ENCODE peak calls at places on chromosomes 7 and 10, in four cellular contexts. One of them, this sample, is unnamed. For H3K4me1, the result is how much of the 10 kb centered on the place peaks cover.

GRCh38 chr10:91694170-91694794 is 61.4 kb upstream of the PPP1R3C start:
- DNase-seq in spleen: no peak
- DNase-seq in Peyer's patch: no peak
- DNase-seq in GM23248: peak
- DNase-seq in this sample: no peak

GRCh38 chr10:129766611-129767550 is 197.2 kb downstream of the EBF3 start:
- DNase-seq in GM23248: no peak
- DNase-seq in Peyer's patch: peak
- DNase-seq in spleen: peak
- DNase-seq in this sample: peak

GRCh38 chr7:111083423-111083822 is 7.5 kb upstream of the LRRN3 start:
- DNase-seq in spleen: no peak
- DNase-seq in Peyer's patch: no peak
- DNase-seq in GM23248: peak
- DNase-seq in this sample: no peak

GRCh38 chr7:42913591-42913990 is 1.7 kb upstream of the C7orf25 start:
- DNase-seq in Peyer's patch: no peak
- DNase-seq in spleen: no peak
- DNase-seq in GM23248: peak
- DNase-seq in this sample: no peak

GRCh38 chr10:77907900-77908717 is 18.4 kb downstream of the DLG5 start:
- DNase-seq in Peyer's patch: no peak
- DNase-seq in spleen: no peak
- DNase-seq in GM23248: no peak
- DNase-seq in this sample: no peak

GRCh38 chr7:5421626-5422323 is 1.9 kb downstream of the TNRC18 start:
- DNase-seq in GM23248: peak
- DNase-seq in Peyer's patch: peak
- DNase-seq in spleen: peak
- DNase-seq in this sample: no peak

GRCh38 chr7:66303454-66304160 is 98.5 kb downstream of the TPST1 start:
- DNase-seq in GM23248: no peak
- DNase-seq in Peyer's patch: no peak
- DNase-seq in spleen: no peak
- DNase-seq in this sample: no peak

GRCh38 chr7:140049339-140050024 is 13.3 kb downstream of the PARP12 start:
- DNase-seq in Peyer's patch: peak
- DNase-seq in GM23248: no peak
- DNase-seq in spleen: no peak
- DNase-seq in this sample: no peak

GRCh38 chr7:30503273-30504212 is 1.1 kb downstream of the GGCT start:
- DNase-seq in spleen: no peak
- DNase-seq in Peyer's patch: no peak
- DNase-seq in GM23248: peak
- DNase-seq in this sample: no peak

GRCh38 chr10:80474597-80474910 is 20.4 kb downstream of the TSPAN14 start:
- DNase-seq in GM23248: no peak
- DNase-seq in spleen: no peak
- DNase-seq in Peyer's patch: peak
- DNase-seq in this sample: no peak

GRCh38 chr10:80473692-80474596 is 19.8 kb downstream of the TSPAN14 start:
- DNase-seq in GM23248: no peak
- DNase-seq in Peyer's patch: peak
- DNase-seq in spleen: no peak
- DNase-seq in this sample: no peak

GRCh38 chr10:80473096-80473657 is 19.1 kb downstream of the TSPAN14 start:
- DNase-seq in GM23248: no peak
- DNase-seq in spleen: no peak
- DNase-seq in Peyer's patch: peak
- DNase-seq in this sample: no peak

GRCh38 chr10:80472234-80473095 is 18.4 kb downstream of the TSPAN14 start:
- DNase-seq in GM23248: peak
- DNase-seq in Peyer's patch: peak
- DNase-seq in spleen: no peak
- DNase-seq in this sample: no peak

GRCh38 chr10:80474920-80475319 is 20.8 kb downstream of the TSPAN14 start:
- DNase-seq in spleen: no peak
- DNase-seq in Peyer's patch: peak
- DNase-seq in GM23248: no peak
- DNase-seq in this sample: no peak
- H3K4me1 ChIP-seq in spleen: half or more
- H3K4me1 ChIP-seq in Peyer's patch: under half
- H3K4me1 ChIP-seq in GM23248: under half
- H3K4me1 ChIP-seq in this sample: half or more

GRCh38 chr10:71646592-71647292 is 72.8 kb downstream of the C10orf105 start:
- DNase-seq in GM23248: no peak
- DNase-seq in spleen: no peak
- DNase-seq in Peyer's patch: no peak
- DNase-seq in this sample: no peak

GRCh38 chr10:71646051-71646450 is 73.5 kb downstream of the C10orf105 start:
- DNase-seq in spleen: no peak
- DNase-seq in Peyer's patch: no peak
- DNase-seq in GM23248: no peak
- DNase-seq in this sample: no peak

GRCh38 chr10:71649631-71650030 is 69.9 kb downstream of the C10orf105 start:
- DNase-seq in Peyer's patch: no peak
- DNase-seq in spleen: no peak
- DNase-seq in GM23248: no peak
- DNase-seq in this sample: no peak

GRCh38 chr10:71648595-71649320 is 70.8 kb downstream of the C10orf105 start:
- DNase-seq in spleen: no peak
- DNase-seq in Peyer's patch: no peak
- DNase-seq in GM23248: no peak
- DNase-seq in this sample: no peak

DNA sequence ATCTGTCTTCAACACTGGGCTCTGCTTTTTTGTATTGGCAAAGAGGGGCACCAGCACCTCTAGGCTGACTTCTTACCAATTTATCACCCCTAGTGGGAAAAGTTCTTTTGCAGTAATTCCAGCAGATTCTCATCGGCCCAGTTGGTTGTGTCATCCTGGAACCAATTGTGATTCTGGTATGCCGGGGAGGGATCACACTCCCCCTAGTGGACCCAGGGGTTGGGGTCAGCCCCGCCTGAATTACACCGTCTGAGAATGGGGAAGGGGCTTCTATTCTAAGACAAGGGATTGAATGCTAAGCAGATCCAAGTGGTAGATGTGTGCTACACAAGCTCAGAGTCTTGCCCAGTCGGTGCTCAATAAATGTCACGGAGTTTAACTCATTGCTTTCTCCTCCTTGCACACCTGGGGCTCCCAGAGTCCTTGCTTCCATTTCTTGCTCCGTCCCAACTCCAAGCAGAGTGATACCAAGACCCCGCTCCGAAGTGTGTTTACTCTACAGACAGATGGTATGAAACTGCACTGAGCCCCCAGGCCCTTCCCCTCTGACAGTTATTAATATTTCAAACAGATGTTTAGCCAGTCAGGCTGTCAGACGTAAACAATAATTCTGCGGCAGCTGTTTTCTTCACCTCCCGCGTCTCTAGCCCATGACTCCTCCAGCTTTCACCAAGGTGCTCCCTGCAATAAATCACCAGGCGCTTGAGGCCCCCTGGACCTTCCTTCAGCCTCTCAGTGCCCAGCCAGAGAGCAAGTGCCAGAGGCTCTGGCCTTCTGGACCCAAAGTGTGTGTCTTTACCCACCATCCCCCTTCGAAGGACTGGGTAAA is 71.8 kb downstream of the C10orf105 start:
- DNase-seq in spleen: no peak
- DNase-seq in Peyer's patch: no peak
- DNase-seq in GM23248: peak
- DNase-seq in this sample: no peak
- H3K4me1 ChIP-seq in spleen: under half
- H3K4me1 ChIP-seq in Peyer's patch: under half
- H3K4me1 ChIP-seq in GM23248: under half
- H3K4me1 ChIP-seq in this sample: under half

DNA sequence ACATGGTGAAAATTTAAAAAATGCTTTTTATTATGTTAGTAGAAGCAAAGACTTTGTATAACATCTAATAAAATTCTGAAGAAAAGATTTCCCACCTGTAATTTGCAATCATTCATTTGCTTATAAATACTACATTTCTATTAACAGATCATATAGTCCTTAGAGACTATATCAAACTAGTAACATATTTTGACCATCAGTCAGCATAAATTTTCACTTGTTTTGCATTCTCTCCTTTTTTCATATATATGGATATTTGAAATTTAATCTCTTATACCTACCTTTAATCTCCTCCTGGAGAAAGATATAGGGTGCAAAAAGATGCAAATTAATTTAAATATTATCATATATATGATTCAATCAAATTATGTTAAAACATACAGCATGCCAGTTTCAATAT is 16.9 kb upstream of the TAS2R16 start:
- DNase-seq in GM23248: no peak
- DNase-seq in Peyer's patch: no peak
- DNase-seq in spleen: no peak
- DNase-seq in this sample: no peak
- H3K4me1 ChIP-seq in GM23248: under half
- H3K4me1 ChIP-seq in Peyer's patch: under half
- H3K4me1 ChIP-seq in spleen: under half
- H3K4me1 ChIP-seq in this sample: under half

GRCh38 chr10:63206576-63206975 is 73.4 kb downstream of the NRBF2 start:
- DNase-seq in Peyer's patch: no peak
- DNase-seq in spleen: no peak
- DNase-seq in GM23248: no peak
- DNase-seq in this sample: no peak
- H3K4me1 ChIP-seq in Peyer's patch: under half
- H3K4me1 ChIP-seq in spleen: half or more
- H3K4me1 ChIP-seq in GM23248: under half
- H3K4me1 ChIP-seq in this sample: under half

GRCh38 chr10:83375274-83375673 is 764.0 kb upstream of the GHITM start:
- DNase-seq in GM23248: no peak
- DNase-seq in spleen: no peak
- DNase-seq in Peyer's patch: no peak
- DNase-seq in this sample: no peak
- H3K4me1 ChIP-seq in GM23248: under half
- H3K4me1 ChIP-seq in spleen: under half
- H3K4me1 ChIP-seq in Peyer's patch: under half
- H3K4me1 ChIP-seq in this sample: under half

GRCh38 chr7:68862736-68863135 is 735.5 kb upstream of the AUTS2 start:
- DNase-seq in GM23248: no peak
- DNase-seq in Peyer's patch: no peak
- DNase-seq in spleen: no peak
- DNase-seq in this sample: no peak
- H3K4me1 ChIP-seq in GM23248: under half
- H3K4me1 ChIP-seq in Peyer's patch: under half
- H3K4me1 ChIP-seq in spleen: under half
- H3K4me1 ChIP-seq in this sample: under half